ENCODE peak calls at places on chromosomes 3 and 15, in ten cellular contexts. B, N, A, L, I, Y, Z, O, D and G are unnamed samples.

GRCh38 chr3:113179235-113179829 is 32.0 kb upstream of the BOC start:
- DNase-seq in B (peak; percentile 4), N (peak; percentile 64), A (no peak), L (no peak), I (no peak), Y (no peak), Z (no peak), O (no peak), D (no peak), G (no peak)

GRCh38 chr15:77975332-77976119 is 102.0 kb downstream of the TBC1D2B start:
- DNase-seq in B (no peak), N (no peak), A (no peak), L (peak; percentile 65), I (no peak), Y (no peak), Z (no peak), O (no peak), D (no peak), G (no peak)

GRCh38 chr3:150005243-150006102 is 34.8 kb upstream of the PFN2 start:
- DNase-seq in B (no peak), N (peak; percentile 32), A (no peak), L (no peak), I (no peak), Y (no peak), Z (no peak), O (peak; percentile 84), D (no peak), G (no peak)

GRCh38 chr15:41438206-41438605 is 21.3 kb downstream of the RTF1 start:
- DNase-seq in B (peak; percentile 43), N (no peak), A (no peak), L (no peak), I (no peak), Y (no peak), Z (no peak), O (no peak), D (no peak), G (no peak)

GRCh38 chr3:69739204-69740102 is at the start of gene MITF:
- DNase-seq in B (peak; percentile 97), N (peak; percentile 81), A (peak; percentile 80), L (peak; percentile 91), I (peak; percentile 55), Y (peak; percentile 49), Z (no peak), O (peak; percentile 91), D (peak; percentile 95), G (peak; percentile 82)

GRCh38 chr15:26901036-26901435 is 34.2 kb downstream of the GABRA5 start:
- DNase-seq in B (peak; percentile 82), N (peak; percentile 16), A (no peak), L (no peak), I (no peak), Y (no peak), Z (no peak), O (no peak), D (no peak), G (no peak)

GRCh38 chr3:115325539-115325938 is 178.5 kb upstream of the ZBTB20 start:
- DNase-seq in B (peak; percentile 77), N (peak; percentile 41), A (no peak), L (no peak), I (no peak), Y (no peak), Z (no peak), O (peak; percentile 56), D (no peak), G (peak; percentile 21)

GRCh38 chr3:144375122-144375521 is 403.5 kb downstream of the DIPK2A start:
- DNase-seq in B (no peak), N (no peak), A (no peak), L (no peak), I (no peak), Y (no peak), Z (no peak), O (no peak), D (no peak), G (peak; percentile 91)

GRCh38 chr3:52532838-52533622 is 627 bp downstream of the NT5DC2 start:
- DNase-seq in B (peak; percentile 64), N (no peak), A (no peak), L (no peak), I (no peak), Y (peak; percentile 57), Z (no peak), O (peak; percentile 45), D (peak; percentile 66), G (peak; percentile 24)

GRCh38 chr3:157145566-157145965 is 14.4 kb downstream of the CCNL1 start:
- DNase-seq in B (peak; percentile 52), N (peak; percentile 75), A (no peak), L (no peak), I (no peak), Y (no peak), Z (no peak), O (no peak), D (no peak), G (no peak)

GRCh38 chr15:38005949-38006800 is 71.7 kb downstream of the TMCO5A start:
- DNase-seq in B (no peak), N (no peak), A (no peak), L (no peak), I (no peak), Y (no peak), Z (no peak), O (no peak), D (no peak), G (peak; percentile 7)